ENCODE peak calls at places on chromosomes 12 and 14, in six cellular contexts. V is PC-3, R is hepatocyte, N is neural progenitor cell, I is MM.1S, G is GM23338. M is an unnamed sample.

GRCh38 chr12:66648336-66648735 is 30.5 kb downstream of the GRIP1 start:
- DNase-seq in V (peak; percentile 84), R (no peak), N (no peak), I (no peak), G (no peak), M (no peak)

GRCh38 chr12:6824962-6825381 is 3.2 kb upstream of the P3H3 start:
- DNase-seq in V (peak; percentile 26), R (no peak), N (no peak), I (no peak), G (no peak), M (no peak)

GRCh38 chr14:75063491-75064204 is at the start of gene ACYP1:
- DNase-seq in V (peak; percentile 93), R (peak; percentile 91), N (peak; percentile 95), I (peak; percentile 77), G (peak; percentile 96), M (peak; percentile 94)

GRCh38 chr12:95006206-95006605 is 2.7 kb upstream of the NDUFA12 start:
- DNase-seq in V (no peak), R (no peak), N (no peak), I (no peak), G (no peak), M (no peak)

GRCh38 chr12:81005635-81006034 is 67.9 kb upstream of the LIN7A start:
- DNase-seq in V (no peak), R (no peak), N (no peak), I (no peak), G (no peak), M (no peak)

GRCh38 chr14:89428556-89429196 is 11.6 kb upstream of the FOXN3 start:
- DNase-seq in V (no peak), R (no peak), N (peak; percentile 26), I (no peak), G (no peak), M (no peak)

GRCh38 chr12:93638954-93639353 is 38.2 kb upstream of the CRADD start:
- DNase-seq in V (no peak), R (no peak), N (no peak), I (no peak), G (no peak), M (no peak)

GRCh38 chr14:64891839-64892375 is 12.2 kb upstream of the SPTB start:
- DNase-seq in V (peak; percentile 88), R (peak; percentile 81), N (peak; percentile 82), I (peak; percentile 38), G (peak; percentile 80), M (peak; percentile 60)

GRCh38 chr14:98408024-98408555 is 863.9 kb downstream of the BCL11B start:
- DNase-seq in V (no peak), R (no peak), N (no peak), I (no peak), G (no peak), M (no peak)

GRCh38 chr12:85923767-85924331 is 49.8 kb downstream of the NTS start:
- DNase-seq in V (peak; percentile 60), R (peak; percentile 20), N (peak; percentile 14), I (no peak), G (peak; percentile 47), M (peak; percentile 1)

GRCh38 chr14:60250318-60251035 is 1.5 kb downstream of the PPM1A start:
- DNase-seq in V (peak; percentile 71), R (peak; percentile 39), N (peak; percentile 39), I (no peak), G (peak; percentile 23), M (peak; percentile 25)

GRCh38 chr12:121673013-121673441 is 3.6 kb upstream of the MORN3 start:
- DNase-seq in V (no peak), R (peak; percentile 29), N (no peak), I (no peak), G (peak; percentile 24), M (no peak)

GRCh38 chr14:105487986-105488777 is 1.5 kb downstream of the CRIP1 start:
- DNase-seq in V (no peak), R (no peak), N (no peak), I (peak; percentile 51), G (no peak), M (no peak)

GRCh38 chr14:73696466-73697390 is 17.5 kb downstream of the PNMA1 start:
- DNase-seq in V (peak; percentile 97), R (no peak), N (no peak), I (no peak), G (no peak), M (no peak)

GRCh38 chr14:78836777-78837176 is 666.6 kb downstream of the NRXN3 start:
- DNase-seq in V (peak; percentile 58), R (peak; percentile 72), N (peak; percentile 71), I (peak; percentile 67), G (peak; percentile 89), M (peak; percentile 39)

GRCh38 chr12:54082402-54082892 is 28.8 kb downstream of the HOXC4 start:
- DNase-seq in V (no peak), R (peak; percentile 73), N (peak; percentile 55), I (peak; percentile 45), G (peak; percentile 46), M (peak; percentile 39)

GRCh38 chr14:100295376-100296105 is 10.7 kb downstream of the SLC25A29 start:
- DNase-seq in V (no peak), R (no peak), N (no peak), I (no peak), G (no peak), M (no peak)

GRCh38 chr12:29207120-29207519 is 58.0 kb downstream of the FAR2 start:
- DNase-seq in V (peak; percentile 24), R (no peak), N (no peak), I (no peak), G (peak; percentile 37), M (no peak)

GRCh38 chr14:39268393-39268792 is 34.7 kb downstream of the MIA2 start:
- DNase-seq in V (peak; percentile 16), R (peak; percentile 10), N (peak; percentile 8), I (peak; percentile 18), G (no peak), M (peak; percentile 50)

GRCh38 chr12:79827484-79827883 is 107.4 kb downstream of the PPP1R12A start:
- DNase-seq in V (no peak), R (no peak), N (no peak), I (no peak), G (no peak), M (no peak)

GRCh38 chr14:64209428-64210165 is 84.6 kb downstream of the ESR2 start:
- DNase-seq in V (no peak), R (no peak), N (no peak), I (no peak), G (no peak), M (no peak)

GRCh38 chr14:64955297-64955696 is 12.8 kb upstream of the GPX2 start:
- DNase-seq in V (no peak), R (peak; percentile 48), N (no peak), I (no peak), G (no peak), M (no peak)

GRCh38 chr14:89625208-89625987 is 208.4 kb upstream of the FOXN3 start:
- DNase-seq in V (no peak), R (peak; percentile 55), N (peak; percentile 29), I (no peak), G (no peak), M (no peak)

GRCh38 chr14:88553886-88554457 is 835 bp downstream of the PTPN21 start:
- DNase-seq in V (peak; percentile 36), R (no peak), N (no peak), I (no peak), G (peak; percentile 15), M (no peak)

GRCh38 chr12:90938451-90938850 is 16.5 kb downstream of the CCER1 start:
- DNase-seq in V (peak; percentile 94), R (peak; percentile 25), N (no peak), I (no peak), G (no peak), M (no peak)

GRCh38 chr12:57370696-57371095 is 60.1 kb downstream of the R3HDM2 start:
- DNase-seq in V (no peak), R (no peak), N (no peak), I (no peak), G (no peak), M (no peak)
- TF ChIP-seq EZH2phosphoT487 in V (no peak), R (no peak), N (no peak), I (no peak), G (no peak), M (no peak)

GRCh38 chr12:118447181-118447580 is 70.8 kb downstream of the SUDS3 start:
- DNase-seq in V (no peak), R (no peak), N (no peak), I (no peak), G (no peak), M (no peak)

GRCh38 chr12:118448341-118448740 is 72.0 kb downstream of the SUDS3 start:
- DNase-seq in V (no peak), R (no peak), N (no peak), I (no peak), G (no peak), M (no peak)

DNA sequence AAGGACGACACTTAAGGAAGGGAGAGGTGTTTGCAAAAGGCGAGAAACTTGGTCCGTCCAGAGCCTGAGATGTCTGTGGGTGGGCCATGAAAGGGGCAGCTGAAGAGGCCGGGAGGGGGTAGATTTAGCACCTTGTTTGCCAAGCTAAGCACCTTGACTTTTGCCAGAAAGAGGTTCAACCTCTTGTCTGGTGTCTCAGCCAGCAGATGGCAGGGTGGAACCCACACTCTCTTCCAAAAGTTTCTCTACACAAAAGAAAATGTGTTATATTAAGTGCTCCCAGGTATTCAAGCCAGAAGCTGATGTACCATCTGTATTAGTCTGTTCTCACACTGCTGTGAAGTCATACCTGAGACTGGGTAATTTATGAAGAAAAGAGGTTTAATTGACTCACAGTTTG is 69.9 kb downstream of the SUDS3 start:
- DNase-seq in V (no peak), R (no peak), N (no peak), I (no peak), G (no peak), M (no peak)
- TF ChIP-seq CTCF in V (peak; percentile 33), R (no peak), N (peak; percentile 10), I (no peak), G (peak; percentile 56), M (peak; percentile 34)

DNA sequence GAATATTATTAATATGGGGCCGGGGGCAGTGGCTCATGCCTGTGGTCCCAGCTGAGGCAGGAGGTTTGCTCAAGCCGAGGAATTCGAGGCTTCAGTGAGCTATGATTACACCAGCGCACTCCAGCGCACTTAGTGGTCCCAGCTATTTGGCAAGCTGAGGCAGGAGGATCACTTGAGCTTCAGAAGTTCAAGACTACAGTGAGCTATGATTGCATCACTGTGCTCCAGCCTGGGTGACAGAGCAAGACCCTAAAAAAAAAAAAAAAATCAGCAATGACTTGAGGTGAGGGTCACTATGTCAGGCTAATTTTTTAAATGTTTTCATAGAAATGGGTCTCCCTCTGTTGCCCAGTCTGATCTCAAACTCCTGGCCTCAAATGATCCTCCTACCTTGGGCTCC is 243.4 kb downstream of the RBM19 start:
- DNase-seq in V (no peak), R (no peak), N (no peak), I (no peak), G (no peak), M (no peak)
- TF ChIP-seq EZH2phosphoT487 in V (no peak), R (no peak), N (no peak), I (no peak), G (no peak), M (no peak)

GRCh38 chr12:12240671-12241345 is 26.0 kb downstream of the LRP6 start:
- DNase-seq in V (no peak), R (no peak), N (peak; percentile 78), I (no peak), G (no peak), M (no peak)

GRCh38 chr12:12247584-12247983 is 19.3 kb downstream of the LRP6 start:
- DNase-seq in V (no peak), R (no peak), N (no peak), I (no peak), G (no peak), M (no peak)

GRCh38 chr12:12249216-12250050 is 17.4 kb downstream of the LRP6 start:
- DNase-seq in V (no peak), R (no peak), N (no peak), I (peak; percentile 13), G (no peak), M (no peak)

GRCh38 chr12:12239127-12239526 is 27.7 kb downstream of the LRP6 start:
- DNase-seq in V (no peak), R (no peak), N (no peak), I (no peak), G (no peak), M (no peak)

GRCh38 chr12:12244341-12244740 is 22.5 kb downstream of the LRP6 start:
- DNase-seq in V (no peak), R (no peak), N (no peak), I (no peak), G (no peak), M (no peak)
- TF ChIP-seq CTCF in V (no peak), R (no peak), N (no peak), I (no peak), G (no peak), M (no peak)

M was measured in OCI-LY7.